ENCODE peak calls at places on chromosome 2, in eight cellular contexts. One of them, this sample, is unnamed.

GRCh38 chr2:136538489-136538888 is 226.9 kb upstream of the THSD7B start:
- DNase-seq in prostate gland: no peak
- DNase-seq in neural progenitor cell: no peak
- DNase-seq in AG04449: no peak
- DNase-seq in GM12865: no peak
- DNase-seq in endothelial cell: no peak
- DNase-seq in astrocyte: no peak
- DNase-seq in left ventricle myocardium inferior: peak
- DNase-seq in this sample: no peak

GRCh38 chr2:170582747-170583463 is 132.2 kb upstream of the SP5 start:
- DNase-seq in prostate gland: no peak
- DNase-seq in neural progenitor cell: peak
- DNase-seq in AG04449: no peak
- DNase-seq in GM12865: no peak
- DNase-seq in endothelial cell: peak
- DNase-seq in astrocyte: peak
- DNase-seq in left ventricle myocardium inferior: no peak
- DNase-seq in this sample: no peak

GRCh38 chr2:158740591-158740990 is 54.5 kb upstream of the DAPL1 start:
- DNase-seq in prostate gland: no peak
- DNase-seq in neural progenitor cell: no peak
- DNase-seq in AG04449: no peak
- DNase-seq in GM12865: no peak
- DNase-seq in endothelial cell: no peak
- DNase-seq in astrocyte: peak
- DNase-seq in left ventricle myocardium inferior: no peak
- DNase-seq in this sample: no peak

GRCh38 chr2:40274284-40274683 is 177.6 kb downstream of the SLC8A1 start:
- DNase-seq in prostate gland: no peak
- DNase-seq in neural progenitor cell: no peak
- DNase-seq in AG04449: no peak
- DNase-seq in GM12865: no peak
- DNase-seq in endothelial cell: no peak
- DNase-seq in astrocyte: no peak
- DNase-seq in left ventricle myocardium inferior: no peak
- DNase-seq in this sample: no peak

GRCh38 chr2:172513935-172514586 is 41.8 kb upstream of the PDK1 start:
- DNase-seq in prostate gland: no peak
- DNase-seq in neural progenitor cell: no peak
- DNase-seq in AG04449: no peak
- DNase-seq in GM12865: no peak
- DNase-seq in endothelial cell: no peak
- DNase-seq in astrocyte: no peak
- DNase-seq in left ventricle myocardium inferior: no peak
- DNase-seq in this sample: no peak

GRCh38 chr2:228731517-228731916 is 539.6 kb downstream of the PID1 start:
- DNase-seq in prostate gland: no peak
- DNase-seq in neural progenitor cell: no peak
- DNase-seq in AG04449: peak
- DNase-seq in GM12865: no peak
- DNase-seq in endothelial cell: no peak
- DNase-seq in astrocyte: peak
- DNase-seq in left ventricle myocardium inferior: no peak
- DNase-seq in this sample: no peak

GRCh38 chr2:72892506-72893173 is 5.4 kb downstream of the SPR start:
- DNase-seq in prostate gland: peak
- DNase-seq in neural progenitor cell: peak
- DNase-seq in AG04449: no peak
- DNase-seq in GM12865: peak
- DNase-seq in endothelial cell: peak
- DNase-seq in astrocyte: peak
- DNase-seq in left ventricle myocardium inferior: peak
- DNase-seq in this sample: peak

GRCh38 chr2:71538241-71538640 is 84.9 kb downstream of the DYSF start:
- DNase-seq in prostate gland: no peak
- DNase-seq in neural progenitor cell: no peak
- DNase-seq in AG04449: no peak
- DNase-seq in GM12865: no peak
- DNase-seq in endothelial cell: no peak
- DNase-seq in astrocyte: no peak
- DNase-seq in left ventricle myocardium inferior: no peak
- DNase-seq in this sample: peak

GRCh38 chr2:182115258-182115657 is 129.6 kb downstream of the PPP1R1C start:
- DNase-seq in prostate gland: no peak
- DNase-seq in neural progenitor cell: no peak
- DNase-seq in AG04449: no peak
- DNase-seq in GM12865: no peak
- DNase-seq in endothelial cell: no peak
- DNase-seq in astrocyte: no peak
- DNase-seq in left ventricle myocardium inferior: no peak
- DNase-seq in this sample: no peak

GRCh38 chr2:66427219-66427768 is 7.6 kb upstream of the MEIS1 start:
- DNase-seq in prostate gland: no peak
- DNase-seq in neural progenitor cell: peak
- DNase-seq in AG04449: no peak
- DNase-seq in GM12865: no peak
- DNase-seq in endothelial cell: no peak
- DNase-seq in astrocyte: no peak
- DNase-seq in left ventricle myocardium inferior: no peak
- DNase-seq in this sample: no peak
- TF ChIP-seq CTCF in prostate gland: no peak
- TF ChIP-seq CTCF in neural progenitor cell: no peak
- TF ChIP-seq CTCF in AG04449: no peak
- TF ChIP-seq CTCF in GM12865: no peak
- TF ChIP-seq CTCF in endothelial cell: no peak
- TF ChIP-seq CTCF in astrocyte: no peak
- TF ChIP-seq CTCF in left ventricle myocardium inferior: no peak
- TF ChIP-seq CTCF in this sample: no peak

DNA sequence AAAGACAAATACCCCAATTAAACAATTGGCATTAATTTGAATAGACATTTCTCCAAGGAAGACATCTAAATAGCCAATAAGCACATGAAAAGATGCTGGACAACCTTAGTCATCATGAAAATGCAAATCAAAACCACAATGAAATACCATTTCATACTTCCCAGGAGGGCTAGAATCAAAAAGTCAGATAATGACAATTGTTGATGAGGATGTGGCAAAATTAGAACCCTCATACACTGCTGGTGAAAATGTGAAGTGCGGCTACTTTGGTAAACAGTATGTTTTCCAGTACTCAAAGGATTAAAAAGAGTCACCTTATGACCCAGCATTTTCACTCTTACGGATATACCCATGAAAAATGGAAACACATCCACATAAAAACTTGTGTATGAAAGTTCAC is 91.6 kb downstream of the FIGN start:
- DNase-seq in prostate gland: no peak
- DNase-seq in neural progenitor cell: no peak
- DNase-seq in AG04449: no peak
- DNase-seq in GM12865: no peak
- DNase-seq in endothelial cell: no peak
- DNase-seq in astrocyte: peak
- DNase-seq in left ventricle myocardium inferior: no peak
- DNase-seq in this sample: no peak
- TF ChIP-seq CTCF in prostate gland: no peak
- TF ChIP-seq CTCF in neural progenitor cell: peak
- TF ChIP-seq CTCF in AG04449: no peak
- TF ChIP-seq CTCF in GM12865: no peak
- TF ChIP-seq CTCF in endothelial cell: no peak
- TF ChIP-seq CTCF in astrocyte: peak
- TF ChIP-seq CTCF in left ventricle myocardium inferior: no peak
- TF ChIP-seq CTCF in this sample: no peak

GRCh38 chr2:66771359-66771978 is 336.5 kb downstream of the MEIS1 start:
- DNase-seq in prostate gland: no peak
- DNase-seq in neural progenitor cell: no peak
- DNase-seq in AG04449: no peak
- DNase-seq in GM12865: no peak
- DNase-seq in endothelial cell: no peak
- DNase-seq in astrocyte: peak
- DNase-seq in left ventricle myocardium inferior: no peak
- DNase-seq in this sample: no peak

GRCh38 chr2:66775730-66776422 is 341.0 kb downstream of the MEIS1 start:
- DNase-seq in prostate gland: no peak
- DNase-seq in neural progenitor cell: no peak
- DNase-seq in AG04449: no peak
- DNase-seq in GM12865: no peak
- DNase-seq in endothelial cell: no peak
- DNase-seq in astrocyte: no peak
- DNase-seq in left ventricle myocardium inferior: no peak
- DNase-seq in this sample: no peak

DNA sequence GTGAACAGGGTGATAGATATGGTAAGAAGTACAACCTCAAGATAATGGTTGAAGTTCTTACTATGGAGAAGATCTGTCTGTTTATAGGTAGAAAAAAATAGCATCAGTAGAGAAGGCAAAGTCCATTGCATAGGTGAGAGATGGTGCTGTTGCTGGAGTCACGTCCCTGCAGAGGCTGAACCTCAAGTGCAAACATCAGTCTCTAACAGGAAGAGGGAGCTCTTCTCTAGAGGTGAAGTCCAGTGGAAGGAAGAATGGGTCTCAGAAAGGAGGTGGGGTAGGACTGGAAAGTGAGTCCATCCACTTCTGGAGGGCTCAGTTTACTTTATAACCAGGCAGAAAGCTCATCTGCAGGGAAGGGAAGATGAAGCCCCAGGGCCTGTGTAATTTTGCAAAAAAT is 337.7 kb downstream of the MEIS1 start:
- DNase-seq in prostate gland: no peak
- DNase-seq in neural progenitor cell: no peak
- DNase-seq in AG04449: no peak
- DNase-seq in GM12865: no peak
- DNase-seq in endothelial cell: no peak
- DNase-seq in astrocyte: no peak
- DNase-seq in left ventricle myocardium inferior: no peak
- DNase-seq in this sample: no peak
- TF ChIP-seq CTCF in prostate gland: no peak
- TF ChIP-seq CTCF in neural progenitor cell: no peak
- TF ChIP-seq CTCF in AG04449: no peak
- TF ChIP-seq CTCF in GM12865: no peak
- TF ChIP-seq CTCF in endothelial cell: no peak
- TF ChIP-seq CTCF in astrocyte: no peak
- TF ChIP-seq CTCF in left ventricle myocardium inferior: no peak
- TF ChIP-seq CTCF in this sample: no peak

GRCh38 chr2:49240608-49241007 is 86.3 kb upstream of the FSHR start:
- DNase-seq in prostate gland: no peak
- DNase-seq in neural progenitor cell: peak
- DNase-seq in AG04449: no peak
- DNase-seq in GM12865: no peak
- DNase-seq in endothelial cell: no peak
- DNase-seq in astrocyte: peak
- DNase-seq in left ventricle myocardium inferior: no peak
- DNase-seq in this sample: no peak
- TF ChIP-seq CTCF in prostate gland: no peak
- TF ChIP-seq CTCF in neural progenitor cell: no peak
- TF ChIP-seq CTCF in AG04449: no peak
- TF ChIP-seq CTCF in GM12865: no peak
- TF ChIP-seq CTCF in endothelial cell: no peak
- TF ChIP-seq CTCF in astrocyte: no peak
- TF ChIP-seq CTCF in left ventricle myocardium inferior: no peak
- TF ChIP-seq CTCF in this sample: no peak

GRCh38 chr2:236712304-236712703 is 142.7 kb downstream of the ACKR3 start:
- DNase-seq in prostate gland: no peak
- DNase-seq in neural progenitor cell: no peak
- DNase-seq in AG04449: peak
- DNase-seq in GM12865: no peak
- DNase-seq in endothelial cell: no peak
- DNase-seq in astrocyte: peak
- DNase-seq in left ventricle myocardium inferior: no peak
- DNase-seq in this sample: no peak
- TF ChIP-seq CTCF in prostate gland: no peak
- TF ChIP-seq CTCF in neural progenitor cell: no peak
- TF ChIP-seq CTCF in AG04449: no peak
- TF ChIP-seq CTCF in GM12865: no peak
- TF ChIP-seq CTCF in endothelial cell: no peak
- TF ChIP-seq CTCF in astrocyte: no peak
- TF ChIP-seq CTCF in left ventricle myocardium inferior: no peak
- TF ChIP-seq CTCF in this sample: no peak

GRCh38 chr2:98607104-98607503 is 1.2 kb downstream of the COA5 start:
- DNase-seq in prostate gland: no peak
- DNase-seq in neural progenitor cell: no peak
- DNase-seq in AG04449: no peak
- DNase-seq in GM12865: no peak
- DNase-seq in endothelial cell: no peak
- DNase-seq in astrocyte: no peak
- DNase-seq in left ventricle myocardium inferior: no peak
- DNase-seq in this sample: no peak

GRCh38 chr2:98606431-98606830 is 1.9 kb downstream of the COA5 start:
- DNase-seq in prostate gland: no peak
- DNase-seq in neural progenitor cell: no peak
- DNase-seq in AG04449: no peak
- DNase-seq in GM12865: no peak
- DNase-seq in endothelial cell: no peak
- DNase-seq in astrocyte: no peak
- DNase-seq in left ventricle myocardium inferior: no peak
- DNase-seq in this sample: no peak

GRCh38 chr2:98608962-98609604 is 694 bp downstream of the UNC50 start:
- DNase-seq in prostate gland: no peak
- DNase-seq in neural progenitor cell: peak
- DNase-seq in AG04449: no peak
- DNase-seq in GM12865: peak
- DNase-seq in endothelial cell: peak
- DNase-seq in astrocyte: peak
- DNase-seq in left ventricle myocardium inferior: no peak
- DNase-seq in this sample: no peak

GRCh38 chr2:98607741-98608117 is 583 bp downstream of the COA5 start:
- DNase-seq in prostate gland: no peak
- DNase-seq in neural progenitor cell: no peak
- DNase-seq in AG04449: no peak
- DNase-seq in GM12865: no peak
- DNase-seq in endothelial cell: no peak
- DNase-seq in astrocyte: no peak
- DNase-seq in left ventricle myocardium inferior: no peak
- DNase-seq in this sample: no peak

DNA sequence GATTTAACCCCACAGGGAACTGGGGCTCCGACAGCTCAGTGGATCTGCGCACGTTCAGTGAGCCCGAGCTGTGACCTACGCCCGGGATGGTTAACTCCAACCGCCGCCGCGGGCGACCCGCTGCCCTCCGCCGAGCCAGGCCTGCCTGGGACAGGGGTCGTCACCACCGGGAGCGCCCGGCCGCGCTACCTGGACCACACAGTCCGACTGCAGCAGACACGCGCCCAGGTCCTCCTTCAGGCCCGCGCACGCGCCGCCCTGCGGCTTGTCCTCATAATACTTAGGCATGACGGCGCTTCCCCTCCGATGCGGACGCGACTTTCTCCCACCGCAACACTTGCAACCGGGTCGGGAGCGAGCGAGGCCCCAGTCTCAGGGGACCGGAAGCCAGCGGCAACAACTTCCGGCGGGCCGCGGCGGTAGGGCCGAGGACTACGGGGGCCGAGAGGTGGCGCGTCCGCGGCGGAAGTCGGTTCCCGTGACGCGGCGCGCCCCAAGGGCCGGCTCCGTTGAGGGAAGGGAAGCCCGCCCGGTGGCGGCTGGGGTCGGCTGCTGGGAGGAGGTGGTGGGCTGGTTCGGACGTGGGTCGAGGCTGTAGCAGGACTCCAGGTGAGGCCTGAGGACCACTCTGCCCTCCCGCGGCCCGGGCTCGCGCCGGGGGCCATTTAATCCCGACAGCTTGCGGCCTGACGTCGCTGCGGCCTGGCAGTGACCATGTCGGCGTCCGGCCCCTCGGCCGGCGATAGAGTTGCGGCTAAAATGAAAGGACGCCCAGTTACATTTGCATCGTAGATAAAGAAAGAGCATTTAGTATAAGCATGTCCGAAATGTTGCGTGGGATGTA is at the start of the genes COA5 and UNC50:
- DNase-seq in prostate gland: peak
- DNase-seq in neural progenitor cell: peak
- DNase-seq in AG04449: no peak
- DNase-seq in GM12865: peak
- DNase-seq in endothelial cell: peak
- DNase-seq in astrocyte: peak
- DNase-seq in left ventricle myocardium inferior: peak
- DNase-seq in this sample: peak
- TF ChIP-seq CTCF in prostate gland: no peak
- TF ChIP-seq CTCF in neural progenitor cell: peak
- TF ChIP-seq CTCF in AG04449: peak
- TF ChIP-seq CTCF in GM12865: no peak
- TF ChIP-seq CTCF in endothelial cell: peak
- TF ChIP-seq CTCF in astrocyte: no peak
- TF ChIP-seq CTCF in left ventricle myocardium inferior: peak
- TF ChIP-seq CTCF in this sample: no peak